ENCODE peak calls at places on chromosomes 1 and 21, in five cellular contexts. Y, H, P, M and L are unnamed samples.
A peak's percentile ranks its signal among the peaks of the same experiment; 100 is the strongest.

GRCh38 chr1:172640146-172640545 is 18.8 kb upstream of the FASLG start:
- DNase-seq in Y (no peak), H (no peak), P (no peak), M (no peak), L (no peak)

GRCh38 chr1:185228979-185229378 is 72.0 kb downstream of the SWT1 start:
- DNase-seq in Y (no peak), H (no peak), P (no peak), M (no peak), L (no peak)

GRCh38 chr1:112435448-112435847 is 39.4 kb downstream of the CTTNBP2NL start:
- DNase-seq in Y (no peak), H (no peak), P (no peak), M (no peak), L (no peak)

GRCh38 chr1:98340511-98340910 is 321.0 kb upstream of the SNX7 start:
- DNase-seq in Y (no peak), H (no peak), P (no peak), M (no peak), L (no peak)

GRCh38 chr1:114206392-114206791 is 52.7 kb upstream of the SYT6 start:
- DNase-seq in Y (no peak), H (no peak), P (no peak), M (no peak), L (no peak)

GRCh38 chr1:176905648-176906047 is 258.9 kb downstream of the ASTN1 start:
- DNase-seq in Y (no peak), H (no peak), P (no peak), M (no peak), L (no peak)

GRCh38 chr1:60280256-60280655 is 206.7 kb upstream of the C1orf87 start:
- DNase-seq in Y (no peak), H (no peak), P (no peak), M (no peak), L (no peak)

GRCh38 chr1:40391688-40392145 is 18.2 kb downstream of the SMAP2 start:
- DNase-seq in Y (peak; percentile 46), H (no peak), P (no peak), M (no peak), L (no peak)

GRCh38 chr1:37922767-37923550 is 23.9 kb downstream of the INPP5B start:
- DNase-seq in Y (no peak), H (no peak), P (no peak), M (no peak), L (no peak)

GRCh38 chr1:230415405-230416119 is 10.6 kb downstream of the PGBD5 start:
- DNase-seq in Y (no peak), H (no peak), P (no peak), M (no peak), L (no peak)

GRCh38 chr1:18932387-18932786 is 24.1 kb downstream of the IFFO2 start:
- DNase-seq in Y (no peak), H (no peak), P (no peak), M (no peak), L (no peak)

GRCh38 chr1:119485246-119485645 is 21.8 kb upstream of the HSD3B1 start:
- DNase-seq in Y (no peak), H (no peak), P (no peak), M (no peak), L (no peak)

GRCh38 chr1:77876884-77877283 is 11.5 kb upstream of the NEXN start:
- DNase-seq in Y (no peak), H (no peak), P (no peak), M (no peak), L (no peak)

GRCh38 chr1:224632381-224632871 is 16.3 kb downstream of the CNIH3 start:
- DNase-seq in Y (no peak), H (no peak), P (no peak), M (no peak), L (no peak)

GRCh38 chr1:9701661-9702060 is 50.1 kb downstream of the PIK3CD start:
- DNase-seq in Y (no peak), H (no peak), P (no peak), M (no peak), L (no peak)

GRCh38 chr1:71231751-71232150 is 150.9 kb upstream of the ZRANB2 start:
- DNase-seq in Y (no peak), H (no peak), P (no peak), M (no peak), L (no peak)

GRCh38 chr1:59046134-59046533 is 250.8 kb upstream of the FGGY start:
- DNase-seq in Y (no peak), H (no peak), P (no peak), M (no peak), L (no peak)

GRCh38 chr1:63856924-63857323 is 83.1 kb downstream of the ROR1 start:
- DNase-seq in Y (no peak), H (no peak), P (no peak), M (no peak), L (no peak)

GRCh38 chr1:154730251-154730650 is 122.3 kb upstream of the ADAR start:
- DNase-seq in Y (no peak), H (no peak), P (peak; percentile 63), M (no peak), L (no peak)

GRCh38 chr1:53733447-53733931 is 5.5 kb downstream of the GLIS1 start:
- DNase-seq in Y (no peak), H (no peak), P (no peak), M (no peak), L (no peak)

GRCh38 chr1:183635112-183635605 is 424 bp downstream of the ARPC5 start:
- DNase-seq in Y (peak; percentile 51), H (peak; percentile 56), P (peak; percentile 30), M (no peak), L (no peak)

GRCh38 chr21:32414579-32415358 is 2.3 kb downstream of the EVA1C start:
- DNase-seq in Y (no peak), H (no peak), P (no peak), M (no peak), L (no peak)

GRCh38 chr1:44808938-44809917 is 905 bp downstream of the BTBD19 start:
- DNase-seq in Y (peak; percentile 68), H (peak; percentile 75), P (no peak), M (peak; percentile 77), L (no peak)

GRCh38 chr1:182120411-182121258 is 59.1 kb upstream of the ZNF648 start:
- DNase-seq in Y (peak; percentile 39), H (no peak), P (peak; percentile 62), M (no peak), L (peak; percentile 64)

GRCh38 chr1:116115476-116115875 is 4.3 kb downstream of the MAB21L3 start:
- DNase-seq in Y (no peak), H (no peak), P (no peak), M (no peak), L (no peak)

GRCh38 chr1:108080448-108080847 is 115.5 kb upstream of the VAV3 start:
- DNase-seq in Y (no peak), H (no peak), P (no peak), M (peak; percentile 19), L (no peak)

GRCh38 chr1:245041058-245041698 is 113.6 kb upstream of the KIF26B start:
- DNase-seq in Y (no peak), H (no peak), P (no peak), M (no peak), L (no peak)

GRCh38 chr1:243549108-243549507 is 293.3 kb downstream of the SDCCAG8 start:
- DNase-seq in Y (no peak), H (no peak), P (no peak), M (no peak), L (no peak)

GRCh38 chr1:9280015-9280860 is 12.5 kb upstream of the SPSB1 start:
- DNase-seq in Y (peak; percentile 74), H (peak; percentile 81), P (peak; percentile 89), M (no peak), L (peak; percentile 94)

GRCh38 chr1:12040457-12041051 is 21.3 kb downstream of the MIIP start:
- DNase-seq in Y (no peak), H (no peak), P (no peak), M (no peak), L (no peak)

GRCh38 chr1:60132108-60132507 is 58.5 kb upstream of the C1orf87 start:
- DNase-seq in Y (no peak), H (no peak), P (no peak), M (no peak), L (no peak)

GRCh38 chr1:156721131-156721924 is 6.9 kb upstream of the METTL25B start:
- DNase-seq in Y (no peak), H (no peak), P (no peak), M (no peak), L (no peak)

GRCh38 chr1:156712626-156713025 is 7.2 kb upstream of the CRABP2 start:
- DNase-seq in Y (no peak), H (no peak), P (no peak), M (no peak), L (no peak)

GRCh38 chr1:156714830-156715229 is 9.4 kb upstream of the CRABP2 start:
- DNase-seq in Y (no peak), H (no peak), P (no peak), M (no peak), L (no peak)

DNA sequence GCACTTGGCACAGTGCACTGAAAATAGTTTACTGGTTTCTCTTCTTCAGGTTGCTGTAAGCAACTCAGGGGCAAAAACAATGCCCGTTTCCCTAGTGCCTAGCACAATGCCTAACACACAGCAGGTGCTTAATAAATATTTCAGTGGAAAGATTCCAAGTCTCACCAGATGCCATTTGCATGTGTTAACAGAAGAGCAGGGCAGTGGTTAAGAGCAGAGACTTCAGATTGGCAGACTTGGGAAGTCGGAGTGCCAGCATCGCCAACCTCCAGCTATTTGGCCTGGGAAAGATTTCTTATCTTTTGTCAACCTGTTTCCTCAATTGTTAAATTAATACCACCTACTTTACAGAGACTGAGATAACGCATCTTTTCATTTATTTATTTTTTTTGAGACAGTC is 10.9 kb upstream of the METTL25B start:
- DNase-seq in Y (no peak), H (no peak), P (no peak), M (no peak), L (no peak)
- H3K27ac ChIP-seq in Y (no peak overlapping the region), H (no peak overlapping the region), P (no peak overlapping the region), M (no peak overlapping the region), L (no peak overlapping the region)

GRCh38 chr1:89719502-89720306 is 86.8 kb downstream of the LRRC8C start:
- DNase-seq in Y (no peak), H (no peak), P (no peak), M (no peak), L (no peak)
- H3K4me1 ChIP-seq in Y (peaks cover 29% of the 10 kb centered on the region), H (peaks cover 16% of the 10 kb centered on the region), P (peaks cover 12% of the 10 kb centered on the region), M (peaks cover 63% of the 10 kb centered on the region), L (peaks cover 31% of the 10 kb centered on the region)

GRCh38 chr21:45973475-45974072 is 8.0 kb upstream of the COL6A1 start:
- DNase-seq in Y (peak; percentile 76), H (peak; percentile 90), P (peak; percentile 68), M (peak; percentile 74), L (peak; percentile 62)
- TF ChIP-seq CTCF in Y (peak; percentile 61), H (peak; percentile 80), P (no peak), M (peak; percentile 83), L (peak; percentile 80)

GRCh38 chr1:221849110-221849509 is 107.2 kb upstream of the DUSP10 start:
- DNase-seq in Y (no peak), H (no peak), P (no peak), M (no peak), L (no peak)
- H3K27ac ChIP-seq in Y (no peak overlapping the region), H (no peak overlapping the region), P (no peak overlapping the region), M (no peak overlapping the region), L (no peak overlapping the region)

DNA sequence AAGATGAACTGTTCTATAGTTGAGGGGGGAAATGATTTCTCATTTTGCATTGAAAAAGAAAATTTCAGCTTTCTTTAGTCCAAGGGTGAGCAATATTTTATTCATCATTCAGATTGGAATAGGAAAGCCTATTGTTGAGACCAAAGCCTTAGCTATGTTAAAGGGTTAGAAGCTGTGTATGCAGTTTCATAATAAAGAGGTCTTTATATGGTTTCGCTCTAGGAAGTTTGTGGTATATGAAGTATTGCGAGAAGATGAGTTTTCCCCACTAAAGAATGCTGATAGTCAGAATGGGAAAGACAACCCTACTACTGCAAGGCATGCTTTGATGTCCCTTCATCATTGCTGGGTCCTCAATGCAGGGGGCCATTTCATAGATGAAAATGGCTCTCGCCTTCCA is 28.6 kb downstream of the UAP1 start:
- DNase-seq in Y (no peak), H (no peak), P (no peak), M (no peak), L (no peak)
- H3K4me1 ChIP-seq in Y (no peaks in the 10 kb centered on the region), H (no peaks in the 10 kb centered on the region), P (no peaks in the 10 kb centered on the region), M (no peaks in the 10 kb centered on the region), L (no peaks in the 10 kb centered on the region)